ENCODE peak calls at places on chromosome X, in five cellular contexts. I is uterus, U is prostate gland, K is H7, N is right lobe of liver. A is an unnamed sample. For H3K27me3, the result is how much of the 10 kb centered on the place peaks cover.

GRCh38 chrX:84216406-84216805 is 28.4 kb upstream of the RPS6KA6 start:
- DNase-seq in I (no peak), U (no peak), K (no peak), N (no peak), A (no peak)

GRCh38 chrX:118974088-118974907 is at the start of gene LONRF3:
- DNase-seq in I (peak), U (peak), K (peak), N (peak), A (peak)

GRCh38 chrX:41655631-41656030 is 33.1 kb upstream of the GPR34 start:
- DNase-seq in I (no peak), U (no peak), K (no peak), N (no peak), A (no peak)

GRCh38 chrX:1534321-1535168 is 2.4 kb downstream of the P2RY8 start:
- DNase-seq in I (no peak), U (no peak), K (peak), N (peak), A (no peak)

GRCh38 chrX:71586929-71587328 is 8.7 kb downstream of the GCNA start:
- DNase-seq in I (no peak), U (no peak), K (no peak), N (no peak), A (no peak)

GRCh38 chrX:2764766-2765666 is 13.2 kb downstream of the XG start:
- DNase-seq in I (no peak), U (no peak), K (no peak), N (no peak), A (no peak)

GRCh38 chrX:133880032-133880443 is 105.4 kb downstream of the GPC3 start:
- DNase-seq in I (no peak), U (no peak), K (no peak), N (no peak), A (no peak)

GRCh38 chrX:14359727-14360126 is 169.6 kb upstream of the GLRA2 start:
- DNase-seq in I (no peak), U (no peak), K (no peak), N (no peak), A (no peak)

GRCh38 chrX:106862972-106863688 is 40.0 kb downstream of the RIPPLY1 start:
- DNase-seq in I (no peak), U (no peak), K (peak), N (no peak), A (peak)

GRCh38 chrX:136259543-136259942 is 8.3 kb upstream of the MAP7D3 start:
- DNase-seq in I (no peak), U (no peak), K (no peak), N (no peak), A (no peak)

GRCh38 chrX:40166582-40166981 is 68.8 kb upstream of the BCOR start:
- DNase-seq in I (peak), U (no peak), K (peak), N (no peak), A (no peak)

GRCh38 chrX:132853040-132853439 is 105.4 kb downstream of the HS6ST2 start:
- DNase-seq in I (no peak), U (no peak), K (no peak), N (no peak), A (no peak)

GRCh38 chrX:37926700-37927099 is 79.3 kb upstream of the DYNLT3 start:
- DNase-seq in I (no peak), U (no peak), K (peak), N (no peak), A (no peak)

GRCh38 chrX:7147431-7147977 is at the start of gene STS:
- DNase-seq in I (peak), U (peak), K (no peak), N (peak), A (peak)

GRCh38 chrX:87961471-87961870 is 443.9 kb downstream of the KLHL4 start:
- DNase-seq in I (no peak), U (no peak), K (no peak), N (no peak), A (no peak)

GRCh38 chrX:68454476-68455150 is 21.3 kb upstream of the OPHN1 start:
- DNase-seq in I (no peak), U (no peak), K (no peak), N (no peak), A (no peak)

GRCh38 chrX:151505796-151506195 is 57.7 kb upstream of the PASD1 start:
- DNase-seq in I (no peak), U (no peak), K (peak), N (no peak), A (no peak)

GRCh38 chrX:2628751-2629315 is 62.3 kb upstream of the CD99 start:
- DNase-seq in I (no peak), U (no peak), K (no peak), N (no peak), A (no peak)

GRCh38 chrX:41384041-41384705 is 50.2 kb downstream of the DDX3X start:
- DNase-seq in I (peak), U (peak), K (no peak), N (peak), A (peak)

GRCh38 chrX:109270580-109271484 is 211.1 kb downstream of the GUCY2F start:
- DNase-seq in I (no peak), U (peak), K (no peak), N (no peak), A (no peak)

GRCh38 chrX:42375080-42375479 is 402.9 kb downstream of the PPP1R2C start:
- DNase-seq in I (no peak), U (no peak), K (no peak), N (peak), A (no peak)

GRCh38 chrX:126137899-126138298 is 28.2 kb downstream of the DCAF12L2 start:
- DNase-seq in I (no peak), U (no peak), K (peak), N (no peak), A (no peak)

GRCh38 chrX:18702362-18703195 is 4.9 kb upstream of the PPEF1 start:
- DNase-seq in I (no peak), U (peak), K (no peak), N (no peak), A (no peak)

GRCh38 chrX:34849371-34849770 is 93.2 kb upstream of the FAM47B start:
- DNase-seq in I (no peak), U (no peak), K (no peak), N (no peak), A (no peak)

GRCh38 chrX:7086384-7086783 is 61.1 kb upstream of the STS start:
- DNase-seq in I (no peak), U (no peak), K (no peak), N (no peak), A (no peak)

GRCh38 chrX:130347336-130347735 is 7.6 kb downstream of the SLC25A14 start:
- DNase-seq in I (no peak), U (no peak), K (no peak), N (no peak), A (no peak)

DNA sequence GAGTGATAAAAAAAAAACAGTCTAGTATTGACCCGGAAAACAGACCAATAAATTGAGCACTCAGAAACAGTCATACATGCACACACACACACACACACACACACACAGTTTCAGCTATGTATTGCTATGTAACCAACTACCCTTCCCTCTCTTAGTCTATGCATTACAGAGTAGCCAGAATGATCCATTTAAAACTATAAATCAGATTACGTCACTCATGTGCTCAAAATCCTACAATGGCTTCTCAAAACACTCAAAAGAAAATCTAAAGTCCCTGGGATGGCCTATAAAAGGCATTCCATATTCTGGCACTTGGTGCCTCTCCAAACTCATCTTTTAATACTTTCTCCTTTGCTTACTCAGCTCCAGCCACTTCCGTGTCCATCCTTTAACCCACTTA is 46.5 kb upstream of the ZIC3 start:
- DNase-seq in I (no peak), U (no peak), K (no peak), N (no peak), A (no peak)
- H3K27me3 ChIP-seq in I (under half), U (under half), K (under half), N (under half), A (under half)

DNA sequence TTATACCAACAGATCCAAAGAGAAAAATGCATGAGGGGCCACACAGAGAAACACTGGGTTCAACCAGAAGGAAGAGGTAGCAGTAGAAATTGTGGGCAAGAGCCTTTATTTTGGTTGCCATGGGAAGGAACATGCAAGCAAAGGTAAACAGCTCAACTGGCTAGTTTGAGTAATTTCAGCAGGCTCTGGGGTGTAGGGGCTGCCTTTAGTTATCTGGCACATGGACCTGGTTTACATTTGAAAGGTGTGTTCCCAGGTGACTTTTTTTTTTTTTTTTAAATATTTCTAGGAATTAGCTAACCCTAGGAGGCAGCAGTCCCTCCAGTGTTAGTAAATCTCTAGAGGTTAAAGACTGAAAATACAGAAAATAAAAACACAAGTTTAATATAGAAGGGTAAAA is 481.9 kb downstream of the ACTRT1 start:
- DNase-seq in I (no peak), U (no peak), K (peak), N (no peak), A (no peak)
- H3K27me3 ChIP-seq in I (under half), U (under half), K (under half), N (under half), A (under half)

GRCh38 chrX:46144566-46144965 is 400.7 kb downstream of the ZNF674 start:
- DNase-seq in I (no peak), U (no peak), K (no peak), N (no peak), A (no peak)
- H3K27me3 ChIP-seq in I (under half), U (under half), K (under half), N (under half), A (under half)

DNA sequence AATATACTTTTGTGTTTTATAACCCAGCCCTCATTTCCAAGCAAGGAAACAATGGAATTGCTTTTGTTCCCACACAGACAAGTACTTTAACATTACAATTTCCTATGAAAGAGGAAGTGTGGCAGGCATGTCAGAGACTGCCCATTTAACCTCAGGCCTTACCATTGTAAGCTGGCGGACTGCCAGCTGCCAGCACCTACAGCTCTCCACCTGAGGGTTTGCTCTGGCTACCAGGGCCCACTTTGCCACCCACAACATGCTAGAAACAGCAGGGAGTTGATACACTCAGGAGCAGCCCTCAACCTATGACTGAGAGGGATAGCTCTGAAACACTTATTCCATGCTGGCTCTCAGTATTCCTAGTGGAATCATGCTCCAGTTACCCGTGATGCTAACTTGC is 152.3 kb upstream of the PRDX4 start:
- DNase-seq in I (no peak), U (no peak), K (no peak), N (no peak), A (no peak)
- H3K27me3 ChIP-seq in I (under half), U (under half), K (under half), N (under half), A (under half)

GRCh38 chrX:152861826-152862225 is 31.0 kb downstream of the NSDHL start:
- DNase-seq in I (no peak), U (no peak), K (no peak), N (no peak), A (no peak)
- H3K27me3 ChIP-seq in I (under half), U (under half), K (under half), N (under half), A (under half)

DNA sequence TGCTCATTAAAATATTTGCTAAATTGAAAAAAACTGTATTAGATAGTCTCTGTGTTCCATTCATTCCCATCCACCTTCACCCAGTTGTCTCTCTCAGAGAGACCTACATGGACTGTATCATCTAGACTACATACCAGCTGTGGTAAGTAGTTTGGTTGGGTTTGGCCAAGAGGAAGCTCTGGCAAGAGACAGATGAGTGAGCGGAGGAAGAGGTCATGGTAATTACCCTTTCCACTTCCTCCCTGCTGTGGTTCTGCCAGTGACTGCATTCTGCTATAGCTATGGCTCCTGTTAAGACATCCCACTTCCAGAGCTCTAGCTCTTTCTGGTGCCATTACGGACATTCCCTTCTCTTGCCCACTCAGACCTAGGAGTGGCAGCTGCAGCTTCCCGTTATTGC is 239.0 kb upstream of the MID1 start:
- DNase-seq in I (no peak), U (no peak), K (no peak), N (no peak), A (no peak)
- H3K27me3 ChIP-seq in I (under half), U (under half), K (under half), N (under half), A (under half)

GRCh38 chrX:100652266-100652665 is 8.3 kb downstream of the SRPX2 start:
- DNase-seq in I (no peak), U (no peak), K (no peak), N (no peak), A (no peak)
- H3K27me3 ChIP-seq in I (under half), U (under half), K (under half), N (under half), A (under half)

GRCh38 chrX:78237127-78237526 is 90.3 kb downstream of the CYSLTR1 start:
- DNase-seq in I (no peak), U (no peak), K (no peak), N (no peak), A (no peak)
- H3K27me3 ChIP-seq in I (under half), U (under half), K (under half), N (under half), A (under half)

GRCh38 chrX:55098691-55099090 is 9.9 kb downstream of the PAGE2 start:
- DNase-seq in I (no peak), U (no peak), K (no peak), N (no peak), A (no peak)

DNA sequence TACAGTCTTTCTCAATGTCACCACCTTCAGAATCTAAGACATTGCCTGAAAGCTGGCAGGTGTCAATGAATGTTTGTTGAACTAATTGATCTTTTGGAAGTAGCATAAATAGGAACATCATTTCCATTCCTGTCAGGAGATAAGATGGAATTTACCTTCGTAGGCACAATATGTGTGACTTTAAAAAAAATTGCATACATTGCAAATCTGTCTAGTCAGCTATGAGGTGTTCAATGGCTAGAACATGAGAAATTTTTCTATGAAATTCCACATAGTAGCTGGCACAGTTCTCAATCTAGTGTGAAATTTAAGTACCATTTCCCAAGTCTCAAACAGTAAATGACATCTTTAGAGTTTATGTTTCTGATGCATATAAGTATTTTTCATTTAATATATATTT is 10.3 kb downstream of the PAGE2 start:
- DNase-seq in I (no peak), U (no peak), K (no peak), N (no peak), A (no peak)
- H3K27me3 ChIP-seq in I (under half), U (under half), K (under half), N (under half), A (under half)

DNA sequence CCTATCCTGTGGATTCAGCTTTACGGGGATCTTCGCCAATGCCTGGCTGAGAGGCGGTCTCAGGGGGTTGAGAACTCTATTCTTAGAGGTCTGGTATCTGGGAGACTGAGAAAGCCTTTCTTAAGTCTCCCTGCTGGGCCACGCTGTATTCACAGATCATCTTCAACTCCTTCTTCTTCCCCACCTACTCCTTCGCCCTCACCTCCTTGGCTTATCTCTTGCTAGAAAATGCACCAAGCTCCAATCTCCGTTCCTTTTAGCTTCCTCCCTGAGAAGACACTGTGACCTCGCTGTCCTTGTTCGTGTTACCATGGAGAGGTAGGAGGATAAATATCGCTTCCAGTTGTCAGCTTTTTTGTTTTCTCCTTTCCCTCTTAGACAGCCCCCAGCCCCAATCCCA is 450 bp upstream of the KLF8 start:
- DNase-seq in I (no peak), U (no peak), K (peak), N (no peak), A (peak)
- H3K27me3 ChIP-seq in I (under half), U (under half), K (under half), N (under half), A (under half)